ENCODE peak calls at places on chromosomes 7 and 10, in seven cellular contexts. R is psoas muscle, W is germinal center, N is cerebellar nuclear complex, L is cardiac muscle cell, F is EL, E is choroid plexus epithelial cell. D is an unnamed sample.

GRCh38 chr7:84196007-84196551 is 1.5 kb upstream of the SEMA3A start:
- DNase-seq in R (no peak), W (no peak), N (no peak), L (peak), F (peak), E (peak), D (peak)

GRCh38 chr10:13950543-13950939 is 363.8 kb downstream of the PRPF18 start:
- DNase-seq in R (no peak), W (no peak), N (no peak), L (no peak), F (peak), E (no peak), D (no peak)

GRCh38 chr7:2116903-2117680 is 115.7 kb downstream of the MAD1L1 start:
- DNase-seq in R (peak), W (no peak), N (no peak), L (no peak), F (no peak), E (no peak), D (peak)

GRCh38 chr7:82762880-82763279 is 319.3 kb upstream of the CACNA2D1 start:
- DNase-seq in R (no peak), W (no peak), N (no peak), L (no peak), F (peak), E (no peak), D (no peak)

GRCh38 chr7:96004598-96004997 is 232.2 kb downstream of the DYNC1I1 start:
- DNase-seq in R (no peak), W (no peak), N (no peak), L (no peak), F (no peak), E (no peak), D (peak)

GRCh38 chr10:73044378-73045285 is 52.0 kb downstream of the P4HA1 start:
- DNase-seq in R (no peak), W (no peak), N (no peak), L (no peak), F (peak), E (peak), D (peak)

GRCh38 chr7:77528368-77528767 is 8.7 kb upstream of the PTPN12 start:
- DNase-seq in R (no peak), W (no peak), N (no peak), L (no peak), F (no peak), E (no peak), D (no peak)

GRCh38 chr7:44491229-44491628 is 771 bp upstream of the NUDCD3 start:
- DNase-seq in R (no peak), W (no peak), N (no peak), L (no peak), F (no peak), E (no peak), D (no peak)

GRCh38 chr10:67140641-67141040 is 214.8 kb downstream of the LRRTM3 start:
- DNase-seq in R (no peak), W (no peak), N (no peak), L (peak), F (no peak), E (no peak), D (no peak)

GRCh38 chr10:52488606-52489485 is 174.8 kb downstream of the DKK1 start:
- DNase-seq in R (no peak), W (peak), N (no peak), L (peak), F (peak), E (peak), D (peak)

GRCh38 chr10:21495686-21496284 is 29.7 kb downstream of the SKIDA1 start:
- DNase-seq in R (peak), W (peak), N (no peak), L (peak), F (peak), E (peak), D (peak)

GRCh38 chr7:141511370-141512335 is 39.6 kb upstream of the AGK start:
- DNase-seq in R (peak), W (no peak), N (no peak), L (peak), F (no peak), E (peak), D (peak)

GRCh38 chr10:48306870-48307531 is 524 bp downstream of the MAPK8 start:
- DNase-seq in R (peak), W (peak), N (no peak), L (peak), F (peak), E (peak), D (peak)

GRCh38 chr10:94989192-94989591 is 50.7 kb downstream of the CYP2C9 start:
- DNase-seq in R (no peak), W (no peak), N (no peak), L (no peak), F (no peak), E (no peak), D (no peak)

GRCh38 chr7:143458263-143458662 is 15.0 kb downstream of the TAS2R60 start:
- DNase-seq in R (no peak), W (no peak), N (no peak), L (no peak), F (peak), E (no peak), D (no peak)

GRCh38 chr10:133277993-133278576 is 1.4 kb upstream of the ADAM8 start:
- DNase-seq in R (no peak), W (no peak), N (no peak), L (no peak), F (no peak), E (no peak), D (no peak)

GRCh38 chr10:81450651-81451050 is 424.3 kb upstream of the NRG3 start:
- DNase-seq in R (no peak), W (no peak), N (no peak), L (no peak), F (no peak), E (no peak), D (no peak)

GRCh38 chr7:121385800-121386179 is 10.3 kb downstream of the FAM3C start:
- DNase-seq in R (no peak), W (peak), N (no peak), L (peak), F (no peak), E (peak), D (peak)

GRCh38 chr7:159030490-159031134 is 114.1 kb downstream of the VIPR2 start:
- DNase-seq in R (peak), W (no peak), N (no peak), L (peak), F (no peak), E (no peak), D (peak)

GRCh38 chr10:86653379-86653778 is 968 bp upstream of the OPN4 start:
- DNase-seq in R (no peak), W (no peak), N (no peak), L (no peak), F (no peak), E (no peak), D (no peak)

GRCh38 chr10:80410122-80410521 is 1.8 kb downstream of the PRXL2A start:
- DNase-seq in R (no peak), W (no peak), N (no peak), L (no peak), F (no peak), E (no peak), D (no peak)

GRCh38 chr10:106652279-106652678 is 512.2 kb downstream of the SORCS1 start:
- DNase-seq in R (no peak), W (no peak), N (no peak), L (no peak), F (no peak), E (no peak), D (no peak)

GRCh38 chr7:17311952-17312351 is 13.5 kb downstream of the AHR start:
- DNase-seq in R (no peak), W (no peak), N (no peak), L (no peak), F (no peak), E (no peak), D (no peak)

GRCh38 chr7:156497776-156498509 is 142.6 kb upstream of the RNF32 start:
- DNase-seq in R (no peak), W (no peak), N (no peak), L (no peak), F (no peak), E (no peak), D (no peak)

GRCh38 chr10:127556911-127557310 is 7.8 kb downstream of the NPS start:
- DNase-seq in R (no peak), W (no peak), N (no peak), L (peak), F (peak), E (peak), D (peak)

GRCh38 chr10:9342865-9343450 is 1288.5 kb downstream of the GATA3 start:
- DNase-seq in R (no peak), W (no peak), N (no peak), L (peak), F (peak), E (peak), D (peak)

GRCh38 chr10:81875680-81876252 is 772 bp downstream of the NRG3 start:
- DNase-seq in R (no peak), W (no peak), N (no peak), L (no peak), F (no peak), E (no peak), D (no peak)

GRCh38 chr10:92729886-92730285 is 40.1 kb downstream of the HHEX start:
- DNase-seq in R (no peak), W (peak), N (no peak), L (no peak), F (no peak), E (no peak), D (no peak)